ENCODE peak calls at places on chromosomes 5 and 9, in six cellular contexts. J is hepatocyte, R is IMR-90, K is fibroblast of lung, W is A549, E is mesendoderm. I is an unnamed sample.

GRCh38 chr5:54049963-54050362 is 260.4 kb downstream of the ARL15 start:
- DNase-seq in R (peak), K (peak), W (no peak), E (no peak), J (no peak), I (no peak)

GRCh38 chr5:140672455-140673186 is 755 bp downstream of the DND1 start:
- DNase-seq in W (no peak), K (peak), E (no peak), R (no peak), J (peak), I (peak)

GRCh38 chr9:19998153-19998552 is 209.3 kb upstream of the SLC24A2 start:
- DNase-seq in W (no peak), J (no peak), E (peak), K (peak), R (peak), I (no peak)

GRCh38 chr5:11719888-11720481 is 184.3 kb downstream of the CTNND2 start:
- DNase-seq in R (no peak), J (peak), K (peak), E (peak), W (no peak), I (peak)

GRCh38 chr5:147949711-147950573 is 43.6 kb upstream of the C5orf46 start:
- DNase-seq in W (peak), R (peak), J (peak), K (peak), E (peak), I (peak)

GRCh38 chr5:143177263-143177994 is 226.1 kb downstream of the NR3C1 start:
- DNase-seq in K (peak), J (peak), E (no peak), R (peak), W (peak), I (no peak)

GRCh38 chr9:71249729-71250317 is 128.4 kb upstream of the TRPM3 start:
- DNase-seq in J (peak), R (peak), E (peak), W (peak), K (peak), I (peak)

GRCh38 chr5:126471875-126472537 is 48.8 kb downstream of the GRAMD2B start:
- DNase-seq in W (no peak), K (peak), E (no peak), R (peak), J (peak), I (no peak)

GRCh38 chr9:131279927-131280530 is 3.7 kb upstream of the FAM78A start:
- DNase-seq in J (no peak), K (no peak), W (no peak), R (peak), E (no peak), I (no peak)

GRCh38 chr9:93582115-93582514 is 5.7 kb downstream of the PHF2 start:
- DNase-seq in J (peak), E (peak), K (no peak), W (no peak), R (no peak), I (no peak)

GRCh38 chr9:91001146-91001611 is 199.6 kb downstream of the SYK start:
- DNase-seq in J (no peak), E (no peak), K (peak), R (peak), W (peak), I (no peak)

GRCh38 chr5:145774442-145774841 is 60.7 kb downstream of the PRELID2 start:
- DNase-seq in W (no peak), J (no peak), E (peak), R (no peak), K (no peak), I (peak)

GRCh38 chr9:123652416-123652815 is 277.5 kb downstream of the DENND1A start:
- DNase-seq in R (no peak), E (no peak), K (no peak), J (no peak), W (no peak), I (no peak)

GRCh38 chr9:135291165-135291564 is 188.4 kb upstream of the PPP1R26 start:
- DNase-seq in R (no peak), K (no peak), J (no peak), E (no peak), W (no peak), I (no peak)

GRCh38 chr9:124054671-124055212 is 43.2 kb downstream of the LHX2 start:
- DNase-seq in W (no peak), K (peak), R (peak), J (no peak), E (peak), I (no peak)

GRCh38 chr5:62937661-62938558 is 359.3 kb downstream of the LRRC70 start:
- DNase-seq in J (peak), W (no peak), R (peak), E (peak), K (peak), I (no peak)

GRCh38 chr9:123107639-123108285 is 74.3 kb downstream of the GPR21 start:
- DNase-seq in K (no peak), E (peak), J (no peak), W (no peak), R (no peak), I (no peak)

GRCh38 chr9:125538092-125538473 is 168.9 kb downstream of the MAPKAP1 start:
- DNase-seq in E (no peak), R (peak), W (peak), K (peak), J (peak), I (no peak)

GRCh38 chr5:102865510-102866314 is 110.6 kb downstream of the PAM start:
- DNase-seq in K (peak), J (peak), R (peak), W (peak), E (peak), I (peak)

GRCh38 chr9:88767504-88767790 is 223.8 kb upstream of the S1PR3 start:
- DNase-seq in R (peak), E (no peak), K (peak), J (no peak), W (no peak), I (no peak)

DNA sequence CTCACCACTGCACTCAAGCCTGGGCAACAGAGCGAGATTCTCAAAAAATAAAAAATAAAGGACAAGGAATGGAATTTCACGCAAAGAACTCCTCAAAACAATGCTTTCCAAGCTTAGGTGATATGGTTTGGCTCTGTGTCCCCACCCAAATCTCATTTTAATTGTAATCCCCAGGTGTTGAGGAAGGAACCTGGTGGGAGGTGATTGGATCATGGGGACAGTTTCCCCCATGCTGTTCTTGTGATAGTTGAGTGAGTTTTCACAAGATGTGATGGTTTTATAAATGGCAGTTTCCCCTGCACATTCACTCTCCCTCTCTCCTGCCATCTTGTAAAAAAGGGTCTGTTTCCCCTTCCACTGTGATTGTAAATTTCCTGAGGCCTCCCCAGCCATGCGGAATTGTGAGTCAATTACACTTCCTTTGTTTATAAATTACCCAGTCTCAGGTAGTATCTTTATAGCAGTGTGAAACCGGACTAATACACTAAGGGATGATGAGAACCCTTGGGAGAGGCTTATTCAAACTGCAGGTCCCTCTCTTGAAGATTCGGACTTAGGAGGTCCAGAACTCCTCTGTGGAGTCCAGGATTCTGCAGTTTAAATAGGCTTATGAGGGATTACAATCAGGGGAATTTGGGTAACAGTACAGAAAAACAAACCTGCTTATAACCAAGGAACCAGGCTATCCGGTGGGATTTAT is 41.5 kb upstream of the LHFPL2 start:
- DNase-seq in W (no peak), R (no peak), K (no peak), J (no peak), E (peak), I (peak)
- H3K4me2 ChIP-seq in W (no peak), R (no peak), K (no peak), J (peak), E (no peak), I (peak)

GRCh38 chr5:163533229-163533628 is 27.8 kb downstream of the MAT2B start:
- DNase-seq in J (no peak), W (no peak), E (peak), K (no peak), R (no peak), I (peak)
- H3K27ac ChIP-seq in J (no peak), W (no peak), E (no peak), K (no peak), R (no peak), I (peak)

GRCh38 chr9:127974769-127975261 is 6.0 kb downstream of the EEIG1 start:
- DNase-seq in J (no peak), K (peak), R (no peak), W (no peak), E (peak), I (peak)

GRCh38 chr9:127977877-127978647 is 2.7 kb downstream of the EEIG1 start:
- DNase-seq in K (peak), W (peak), E (peak), R (peak), J (no peak), I (peak)

GRCh38 chr9:127976943-127977871 is 3.6 kb downstream of the EEIG1 start:
- DNase-seq in W (no peak), K (no peak), R (no peak), J (no peak), E (no peak), I (no peak)

GRCh38 chr9:127975376-127976315 is 5.1 kb downstream of the EEIG1 start:
- DNase-seq in R (no peak), W (no peak), J (no peak), E (no peak), K (no peak), I (no peak)

GRCh38 chr9:127976498-127976897 is 4.3 kb downstream of the EEIG1 start:
- DNase-seq in J (no peak), E (no peak), K (no peak), R (no peak), W (no peak), I (no peak)
- H3K4me3 ChIP-seq in J (no peak), E (no peak), K (no peak), R (no peak), W (peak), I (no peak)

DNA sequence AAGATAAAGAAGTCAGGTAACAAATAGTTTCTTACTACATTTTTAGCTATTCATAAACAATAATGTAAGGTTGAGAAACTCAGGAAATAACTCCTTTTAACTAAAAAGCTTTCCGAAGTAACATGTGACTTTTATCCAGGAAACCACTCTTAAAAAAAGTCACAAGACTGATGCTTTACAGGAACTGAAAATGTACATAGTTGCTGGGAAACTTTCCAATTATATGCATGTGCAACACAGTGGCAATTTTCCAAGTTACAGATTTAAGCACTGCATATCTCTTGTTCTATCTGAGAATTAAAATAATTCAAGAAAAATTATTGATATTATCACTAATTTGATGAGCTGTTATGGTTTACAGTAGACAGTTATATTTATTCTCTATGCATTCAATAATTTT is 105.2 kb downstream of the CDH10 start:
- DNase-seq in E (no peak), J (peak), R (no peak), W (no peak), K (no peak), I (no peak)
- H3K4me2 ChIP-seq in E (no peak), J (no peak), R (no peak), W (no peak), K (no peak), I (no peak)

I was measured in neural progenitor cell.